ENCODE peak calls at places on chromosomes 3 and 15, in five cellular contexts. I, E, J, Z and T are unnamed samples.

GRCh38 chr3:50484681-50485263 is 18.7 kb downstream of the CACNA2D2 start:
- DNase-seq in I (no peak), E (no peak), J (no peak), Z (no peak), T (no peak)

GRCh38 chr3:5019411-5020261 is 40.4 kb downstream of the BHLHE40 start:
- DNase-seq in I (peak), E (no peak), J (no peak), Z (no peak), T (peak)

GRCh38 chr3:46208167-46208704 is at the start of gene CCR1:
- DNase-seq in I (peak), E (peak), J (no peak), Z (no peak), T (no peak)

GRCh38 chr15:67035886-67036285 is 29.5 kb upstream of the SMAD3 start:
- DNase-seq in I (no peak), E (no peak), J (no peak), Z (no peak), T (no peak)

GRCh38 chr15:85793641-85794597 is 806 bp downstream of the KLHL25 start:
- DNase-seq in I (no peak), E (peak), J (no peak), Z (peak), T (peak)

GRCh38 chr3:8637348-8637747 is 7.2 kb downstream of the SSUH2 start:
- DNase-seq in I (no peak), E (no peak), J (no peak), Z (no peak), T (no peak)

GRCh38 chr3:186596568-186597287 is 16.1 kb upstream of the AHSG start:
- DNase-seq in I (no peak), E (no peak), J (no peak), Z (no peak), T (no peak)

GRCh38 chr3:60160792-60161175 is 1090.5 kb downstream of the FHIT start:
- DNase-seq in I (no peak), E (no peak), J (no peak), Z (no peak), T (no peak)

GRCh38 chr3:196127308-196128040 is 45.6 kb upstream of the TFRC start:
- DNase-seq in I (no peak), E (no peak), J (no peak), Z (no peak), T (no peak)

GRCh38 chr3:17489139-17489538 is 253.3 kb downstream of the TBC1D5 start:
- DNase-seq in I (no peak), E (peak), J (no peak), Z (no peak), T (no peak)

GRCh38 chr3:187709155-187709554 is 6.8 kb upstream of the RTP2 start:
- DNase-seq in I (no peak), E (no peak), J (no peak), Z (no peak), T (no peak)

GRCh38 chr3:62363275-62363674 is 10.1 kb downstream of the FEZF2 start:
- DNase-seq in I (no peak), E (no peak), J (no peak), Z (no peak), T (no peak)

GRCh38 chr15:69797051-69797595 is 300.6 kb downstream of the TLE3 start:
- DNase-seq in I (no peak), E (no peak), J (no peak), Z (no peak), T (peak)

GRCh38 chr15:81106560-81106959 is 27.5 kb upstream of the CFAP161 start:
- DNase-seq in I (no peak), E (peak), J (no peak), Z (peak), T (peak)

GRCh38 chr3:64190517-64191515 is 34.5 kb downstream of the PRICKLE2 start:
- DNase-seq in I (no peak), E (peak), J (no peak), Z (no peak), T (no peak)

GRCh38 chr3:53229606-53230005 is 26.2 kb downstream of the TKT start:
- DNase-seq in I (no peak), E (no peak), J (no peak), Z (no peak), T (no peak)

GRCh38 chr15:60301024-60301423 is 96.8 kb downstream of the ANXA2 start:
- DNase-seq in I (no peak), E (peak), J (no peak), Z (no peak), T (no peak)

GRCh38 chr15:29704950-29705597 is 117.2 kb downstream of the TJP1 start:
- DNase-seq in I (no peak), E (no peak), J (no peak), Z (no peak), T (no peak)

GRCh38 chr3:138390582-138390932 is 42.2 kb downstream of the MRAS start:
- DNase-seq in I (no peak), E (no peak), J (no peak), Z (no peak), T (no peak)

GRCh38 chr3:105526349-105527111 is 159.8 kb downstream of the ALCAM start:
- DNase-seq in I (no peak), E (peak), J (peak), Z (peak), T (no peak)

GRCh38 chr3:25350741-25351140 is 77.3 kb upstream of the RARB start:
- DNase-seq in I (no peak), E (no peak), J (no peak), Z (no peak), T (no peak)

GRCh38 chr15:67805008-67805681 is 20.2 kb upstream of the SKOR1 start:
- DNase-seq in I (no peak), E (no peak), J (no peak), Z (no peak), T (no peak)

GRCh38 chr15:62637498-62637897 is 405.0 kb upstream of the TPM1 start:
- DNase-seq in I (no peak), E (no peak), J (no peak), Z (no peak), T (no peak)

GRCh38 chr15:72358532-72359180 is 17.2 kb downstream of the HEXA start:
- DNase-seq in I (peak), E (peak), J (no peak), Z (no peak), T (peak)

GRCh38 chr3:4343258-4343657 is 40.1 kb downstream of the SETMAR start:
- DNase-seq in I (no peak), E (peak), J (no peak), Z (no peak), T (no peak)